ENCODE peak calls at places on chromosomes 7 and 10, in six cellular contexts. One of them, this sample, is unnamed.

GRCh38 chr7:45924283-45924682 is 3.2 kb upstream of the IGFBP3 start:
- DNase-seq in T-helper 1 cell: no peak
- DNase-seq in NCI-H2029: no peak
- DNase-seq in GM04504: peak
- DNase-seq in activated effector memory CD4-positive, alpha-beta T cell treated with anti-CD3 and anti-CD28 coated beads, Interleukin-2, amount 50 U/mL, for 16 hours: no peak
- DNase-seq in small intestine: no peak
- DNase-seq in this sample: no peak

GRCh38 chr10:69481280-69481679 is 30.0 kb downstream of the TSPAN15 start:
- DNase-seq in T-helper 1 cell: no peak
- DNase-seq in NCI-H2029: no peak
- DNase-seq in GM04504: no peak
- DNase-seq in activated effector memory CD4-positive, alpha-beta T cell treated with anti-CD3 and anti-CD28 coated beads, Interleukin-2, amount 50 U/mL, for 16 hours: no peak
- DNase-seq in small intestine: no peak
- DNase-seq in this sample: no peak

GRCh38 chr10:122559228-122559627 is 1.3 kb upstream of the DMBT1 start:
- DNase-seq in T-helper 1 cell: no peak
- DNase-seq in NCI-H2029: no peak
- DNase-seq in GM04504: no peak
- DNase-seq in activated effector memory CD4-positive, alpha-beta T cell treated with anti-CD3 and anti-CD28 coated beads, Interleukin-2, amount 50 U/mL, for 16 hours: no peak
- DNase-seq in small intestine: no peak
- DNase-seq in this sample: no peak

GRCh38 chr10:91642831-91643692 is 10.2 kb upstream of the PPP1R3C start:
- DNase-seq in T-helper 1 cell: no peak
- DNase-seq in NCI-H2029: no peak
- DNase-seq in GM04504: no peak
- DNase-seq in activated effector memory CD4-positive, alpha-beta T cell treated with anti-CD3 and anti-CD28 coated beads, Interleukin-2, amount 50 U/mL, for 16 hours: no peak
- DNase-seq in small intestine: no peak
- DNase-seq in this sample: no peak

GRCh38 chr7:135834262-135834661 is 85.6 kb upstream of the FAM180A start:
- DNase-seq in T-helper 1 cell: no peak
- DNase-seq in NCI-H2029: no peak
- DNase-seq in GM04504: no peak
- DNase-seq in activated effector memory CD4-positive, alpha-beta T cell treated with anti-CD3 and anti-CD28 coated beads, Interleukin-2, amount 50 U/mL, for 16 hours: no peak
- DNase-seq in small intestine: no peak
- DNase-seq in this sample: no peak

GRCh38 chr7:150367677-150368097 is 935 bp upstream of the REPIN1 start:
- DNase-seq in T-helper 1 cell: no peak
- DNase-seq in NCI-H2029: no peak
- DNase-seq in GM04504: no peak
- DNase-seq in activated effector memory CD4-positive, alpha-beta T cell treated with anti-CD3 and anti-CD28 coated beads, Interleukin-2, amount 50 U/mL, for 16 hours: no peak
- DNase-seq in small intestine: no peak
- DNase-seq in this sample: no peak

GRCh38 chr7:116588641-116589594 is 64.1 kb downstream of the CAV1 start:
- DNase-seq in T-helper 1 cell: peak
- DNase-seq in NCI-H2029: peak
- DNase-seq in GM04504: no peak
- DNase-seq in activated effector memory CD4-positive, alpha-beta T cell treated with anti-CD3 and anti-CD28 coated beads, Interleukin-2, amount 50 U/mL, for 16 hours: no peak
- DNase-seq in small intestine: peak
- DNase-seq in this sample: no peak

GRCh38 chr7:91031757-91032156 is 232.5 kb upstream of the FZD1 start:
- DNase-seq in T-helper 1 cell: no peak
- DNase-seq in NCI-H2029: no peak
- DNase-seq in GM04504: no peak
- DNase-seq in activated effector memory CD4-positive, alpha-beta T cell treated with anti-CD3 and anti-CD28 coated beads, Interleukin-2, amount 50 U/mL, for 16 hours: no peak
- DNase-seq in small intestine: no peak
- DNase-seq in this sample: no peak

GRCh38 chr10:64044098-64044497 is 522.9 kb downstream of the REEP3 start:
- DNase-seq in T-helper 1 cell: no peak
- DNase-seq in NCI-H2029: no peak
- DNase-seq in GM04504: no peak
- DNase-seq in activated effector memory CD4-positive, alpha-beta T cell treated with anti-CD3 and anti-CD28 coated beads, Interleukin-2, amount 50 U/mL, for 16 hours: no peak
- DNase-seq in small intestine: no peak
- DNase-seq in this sample: no peak

GRCh38 chr7:11345621-11346020 is 371.9 kb downstream of the PHF14 start:
- DNase-seq in T-helper 1 cell: no peak
- DNase-seq in NCI-H2029: no peak
- DNase-seq in GM04504: peak
- DNase-seq in activated effector memory CD4-positive, alpha-beta T cell treated with anti-CD3 and anti-CD28 coated beads, Interleukin-2, amount 50 U/mL, for 16 hours: no peak
- DNase-seq in small intestine: no peak
- DNase-seq in this sample: no peak

GRCh38 chr10:119724630-119725549 is 960 bp upstream of the INPP5F start:
- DNase-seq in T-helper 1 cell: no peak
- DNase-seq in NCI-H2029: peak
- DNase-seq in GM04504: no peak
- DNase-seq in activated effector memory CD4-positive, alpha-beta T cell treated with anti-CD3 and anti-CD28 coated beads, Interleukin-2, amount 50 U/mL, for 16 hours: no peak
- DNase-seq in small intestine: peak
- DNase-seq in this sample: no peak

GRCh38 chr10:13959443-13960359 is 371.0 kb downstream of the FRMD4A start:
- DNase-seq in T-helper 1 cell: no peak
- DNase-seq in NCI-H2029: no peak
- DNase-seq in GM04504: no peak
- DNase-seq in activated effector memory CD4-positive, alpha-beta T cell treated with anti-CD3 and anti-CD28 coated beads, Interleukin-2, amount 50 U/mL, for 16 hours: no peak
- DNase-seq in small intestine: no peak
- DNase-seq in this sample: no peak

GRCh38 chr10:80964955-80965614 is 427.4 kb downstream of the SH2D4B start:
- DNase-seq in T-helper 1 cell: no peak
- DNase-seq in NCI-H2029: no peak
- DNase-seq in GM04504: no peak
- DNase-seq in activated effector memory CD4-positive, alpha-beta T cell treated with anti-CD3 and anti-CD28 coated beads, Interleukin-2, amount 50 U/mL, for 16 hours: no peak
- DNase-seq in small intestine: no peak
- DNase-seq in this sample: no peak

GRCh38 chr7:139752600-139752999 is 25.2 kb downstream of the HIPK2 start:
- DNase-seq in T-helper 1 cell: no peak
- DNase-seq in NCI-H2029: no peak
- DNase-seq in GM04504: no peak
- DNase-seq in activated effector memory CD4-positive, alpha-beta T cell treated with anti-CD3 and anti-CD28 coated beads, Interleukin-2, amount 50 U/mL, for 16 hours: no peak
- DNase-seq in small intestine: no peak
- DNase-seq in this sample: no peak

GRCh38 chr10:21482821-21483220 is 42.7 kb downstream of the SKIDA1 start:
- DNase-seq in T-helper 1 cell: no peak
- DNase-seq in NCI-H2029: no peak
- DNase-seq in GM04504: no peak
- DNase-seq in activated effector memory CD4-positive, alpha-beta T cell treated with anti-CD3 and anti-CD28 coated beads, Interleukin-2, amount 50 U/mL, for 16 hours: no peak
- DNase-seq in small intestine: no peak
- DNase-seq in this sample: no peak

GRCh38 chr10:3162533-3162932 is 10.0 kb downstream of the PITRM1 start:
- DNase-seq in T-helper 1 cell: no peak
- DNase-seq in NCI-H2029: no peak
- DNase-seq in GM04504: no peak
- DNase-seq in activated effector memory CD4-positive, alpha-beta T cell treated with anti-CD3 and anti-CD28 coated beads, Interleukin-2, amount 50 U/mL, for 16 hours: no peak
- DNase-seq in small intestine: no peak
- DNase-seq in this sample: no peak

GRCh38 chr10:4568731-4569130 is 257.3 kb upstream of the AKR1E2 start:
- DNase-seq in T-helper 1 cell: no peak
- DNase-seq in NCI-H2029: no peak
- DNase-seq in GM04504: no peak
- DNase-seq in activated effector memory CD4-positive, alpha-beta T cell treated with anti-CD3 and anti-CD28 coated beads, Interleukin-2, amount 50 U/mL, for 16 hours: no peak
- DNase-seq in small intestine: no peak
- DNase-seq in this sample: no peak

GRCh38 chr7:55162476-55162875 is 143.7 kb downstream of the EGFR start:
- DNase-seq in T-helper 1 cell: no peak
- DNase-seq in NCI-H2029: no peak
- DNase-seq in GM04504: no peak
- DNase-seq in activated effector memory CD4-positive, alpha-beta T cell treated with anti-CD3 and anti-CD28 coated beads, Interleukin-2, amount 50 U/mL, for 16 hours: no peak
- DNase-seq in small intestine: no peak
- DNase-seq in this sample: no peak

GRCh38 chr7:136966825-136967224 is 98.4 kb downstream of the CHRM2 start:
- DNase-seq in T-helper 1 cell: no peak
- DNase-seq in NCI-H2029: no peak
- DNase-seq in GM04504: no peak
- DNase-seq in activated effector memory CD4-positive, alpha-beta T cell treated with anti-CD3 and anti-CD28 coated beads, Interleukin-2, amount 50 U/mL, for 16 hours: no peak
- DNase-seq in small intestine: no peak
- DNase-seq in this sample: no peak

GRCh38 chr10:47008769-47009168 is 97.5 kb downstream of the PTPN20 start:
- DNase-seq in T-helper 1 cell: no peak
- DNase-seq in NCI-H2029: no peak
- DNase-seq in GM04504: no peak
- DNase-seq in activated effector memory CD4-positive, alpha-beta T cell treated with anti-CD3 and anti-CD28 coated beads, Interleukin-2, amount 50 U/mL, for 16 hours: no peak
- DNase-seq in small intestine: no peak
- DNase-seq in this sample: no peak

GRCh38 chr10:79242620-79243152 is 104.6 kb upstream of the PPIF start:
- DNase-seq in T-helper 1 cell: peak
- DNase-seq in NCI-H2029: peak
- DNase-seq in GM04504: peak
- DNase-seq in activated effector memory CD4-positive, alpha-beta T cell treated with anti-CD3 and anti-CD28 coated beads, Interleukin-2, amount 50 U/mL, for 16 hours: peak
- DNase-seq in small intestine: peak
- DNase-seq in this sample: peak

GRCh38 chr10:110165239-110165638 is 42.2 kb upstream of the MXI1 start:
- DNase-seq in T-helper 1 cell: no peak
- DNase-seq in NCI-H2029: no peak
- DNase-seq in GM04504: no peak
- DNase-seq in activated effector memory CD4-positive, alpha-beta T cell treated with anti-CD3 and anti-CD28 coated beads, Interleukin-2, amount 50 U/mL, for 16 hours: no peak
- DNase-seq in small intestine: no peak
- DNase-seq in this sample: no peak

GRCh38 chr10:78924319-78925003 is 144.3 kb upstream of the ZMIZ1 start:
- DNase-seq in T-helper 1 cell: no peak
- DNase-seq in NCI-H2029: no peak
- DNase-seq in GM04504: no peak
- DNase-seq in activated effector memory CD4-positive, alpha-beta T cell treated with anti-CD3 and anti-CD28 coated beads, Interleukin-2, amount 50 U/mL, for 16 hours: no peak
- DNase-seq in small intestine: no peak
- DNase-seq in this sample: no peak

GRCh38 chr7:63925626-63926460 is 72.8 kb upstream of the ZNF722 start:
- DNase-seq in T-helper 1 cell: peak
- DNase-seq in NCI-H2029: no peak
- DNase-seq in GM04504: peak
- DNase-seq in activated effector memory CD4-positive, alpha-beta T cell treated with anti-CD3 and anti-CD28 coated beads, Interleukin-2, amount 50 U/mL, for 16 hours: peak
- DNase-seq in small intestine: peak
- DNase-seq in this sample: peak

GRCh38 chr7:107528461-107528860 is 35.3 kb downstream of the COG5 start:
- DNase-seq in T-helper 1 cell: no peak
- DNase-seq in NCI-H2029: no peak
- DNase-seq in GM04504: peak
- DNase-seq in activated effector memory CD4-positive, alpha-beta T cell treated with anti-CD3 and anti-CD28 coated beads, Interleukin-2, amount 50 U/mL, for 16 hours: no peak
- DNase-seq in small intestine: no peak
- DNase-seq in this sample: no peak

GRCh38 chr10:60197206-60197605 is 192.5 kb downstream of the ANK3 start:
- DNase-seq in T-helper 1 cell: no peak
- DNase-seq in NCI-H2029: no peak
- DNase-seq in GM04504: no peak
- DNase-seq in activated effector memory CD4-positive, alpha-beta T cell treated with anti-CD3 and anti-CD28 coated beads, Interleukin-2, amount 50 U/mL, for 16 hours: no peak
- DNase-seq in small intestine: no peak
- DNase-seq in this sample: no peak

GRCh38 chr7:93910076-93910994 is 4.0 kb downstream of the GNGT1 start:
- DNase-seq in T-helper 1 cell: no peak
- DNase-seq in NCI-H2029: no peak
- DNase-seq in GM04504: no peak
- DNase-seq in activated effector memory CD4-positive, alpha-beta T cell treated with anti-CD3 and anti-CD28 coated beads, Interleukin-2, amount 50 U/mL, for 16 hours: no peak
- DNase-seq in small intestine: no peak
- DNase-seq in this sample: no peak

GRCh38 chr7:44768663-44769361 is 20.2 kb downstream of the ZMIZ2 start:
- DNase-seq in T-helper 1 cell: no peak
- DNase-seq in NCI-H2029: no peak
- DNase-seq in GM04504: no peak
- DNase-seq in activated effector memory CD4-positive, alpha-beta T cell treated with anti-CD3 and anti-CD28 coated beads, Interleukin-2, amount 50 U/mL, for 16 hours: no peak
- DNase-seq in small intestine: no peak
- DNase-seq in this sample: no peak

GRCh38 chr10:69362471-69362954 is 54.2 kb downstream of the TACR2 start:
- DNase-seq in T-helper 1 cell: no peak
- DNase-seq in NCI-H2029: peak
- DNase-seq in GM04504: peak
- DNase-seq in activated effector memory CD4-positive, alpha-beta T cell treated with anti-CD3 and anti-CD28 coated beads, Interleukin-2, amount 50 U/mL, for 16 hours: no peak
- DNase-seq in small intestine: no peak
- DNase-seq in this sample: no peak

GRCh38 chr7:16114633-16115032 is 306.7 kb downstream of the CRPPA start:
- DNase-seq in T-helper 1 cell: no peak
- DNase-seq in NCI-H2029: no peak
- DNase-seq in GM04504: no peak
- DNase-seq in activated effector memory CD4-positive, alpha-beta T cell treated with anti-CD3 and anti-CD28 coated beads, Interleukin-2, amount 50 U/mL, for 16 hours: no peak
- DNase-seq in small intestine: no peak
- DNase-seq in this sample: no peak

GRCh38 chr7:149477494-149478443 is 16.9 kb upstream of the ZNF777 start:
- DNase-seq in T-helper 1 cell: no peak
- DNase-seq in NCI-H2029: no peak
- DNase-seq in GM04504: no peak
- DNase-seq in activated effector memory CD4-positive, alpha-beta T cell treated with anti-CD3 and anti-CD28 coated beads, Interleukin-2, amount 50 U/mL, for 16 hours: no peak
- DNase-seq in small intestine: no peak
- DNase-seq in this sample: no peak

GRCh38 chr7:127347567-127348246 is 44.8 kb downstream of the ZNF800 start:
- DNase-seq in T-helper 1 cell: peak
- DNase-seq in NCI-H2029: peak
- DNase-seq in GM04504: peak
- DNase-seq in activated effector memory CD4-positive, alpha-beta T cell treated with anti-CD3 and anti-CD28 coated beads, Interleukin-2, amount 50 U/mL, for 16 hours: peak
- DNase-seq in small intestine: peak
- DNase-seq in this sample: peak

GRCh38 chr7:44565097-44565794 is 8.5 kb downstream of the DDX56 start:
- DNase-seq in T-helper 1 cell: peak
- DNase-seq in NCI-H2029: peak
- DNase-seq in GM04504: peak
- DNase-seq in activated effector memory CD4-positive, alpha-beta T cell treated with anti-CD3 and anti-CD28 coated beads, Interleukin-2, amount 50 U/mL, for 16 hours: peak
- DNase-seq in small intestine: peak
- DNase-seq in this sample: peak

GRCh38 chr7:116836911-116837310 is 25.5 kb upstream of the CAPZA2 start:
- DNase-seq in T-helper 1 cell: no peak
- DNase-seq in NCI-H2029: no peak
- DNase-seq in GM04504: no peak
- DNase-seq in activated effector memory CD4-positive, alpha-beta T cell treated with anti-CD3 and anti-CD28 coated beads, Interleukin-2, amount 50 U/mL, for 16 hours: no peak
- DNase-seq in small intestine: peak
- DNase-seq in this sample: no peak

GRCh38 chr10:50508315-50509051 is 115.3 kb downstream of the SGMS1 start:
- DNase-seq in T-helper 1 cell: peak
- DNase-seq in NCI-H2029: no peak
- DNase-seq in GM04504: no peak
- DNase-seq in activated effector memory CD4-positive, alpha-beta T cell treated with anti-CD3 and anti-CD28 coated beads, Interleukin-2, amount 50 U/mL, for 16 hours: peak
- DNase-seq in small intestine: peak
- DNase-seq in this sample: no peak

GRCh38 chr10:66941491-66941890 is 15.7 kb downstream of the LRRTM3 start:
- DNase-seq in T-helper 1 cell: no peak
- DNase-seq in NCI-H2029: no peak
- DNase-seq in GM04504: no peak
- DNase-seq in activated effector memory CD4-positive, alpha-beta T cell treated with anti-CD3 and anti-CD28 coated beads, Interleukin-2, amount 50 U/mL, for 16 hours: no peak
- DNase-seq in small intestine: no peak
- DNase-seq in this sample: peak

GRCh38 chr7:12403287-12404181 is at the start of gene VWDE:
- DNase-seq in T-helper 1 cell: peak
- DNase-seq in NCI-H2029: peak
- DNase-seq in GM04504: no peak
- DNase-seq in activated effector memory CD4-positive, alpha-beta T cell treated with anti-CD3 and anti-CD28 coated beads, Interleukin-2, amount 50 U/mL, for 16 hours: peak
- DNase-seq in small intestine: peak
- DNase-seq in this sample: peak

GRCh38 chr10:4473977-4474376 is 352.0 kb upstream of the AKR1E2 start:
- DNase-seq in T-helper 1 cell: no peak
- DNase-seq in NCI-H2029: no peak
- DNase-seq in GM04504: no peak
- DNase-seq in activated effector memory CD4-positive, alpha-beta T cell treated with anti-CD3 and anti-CD28 coated beads, Interleukin-2, amount 50 U/mL, for 16 hours: no peak
- DNase-seq in small intestine: no peak
- DNase-seq in this sample: no peak

GRCh38 chr10:102347236-102347828 is 48.2 kb upstream of the NFKB2 start:
- DNase-seq in T-helper 1 cell: no peak
- DNase-seq in NCI-H2029: no peak
- DNase-seq in GM04504: no peak
- DNase-seq in activated effector memory CD4-positive, alpha-beta T cell treated with anti-CD3 and anti-CD28 coated beads, Interleukin-2, amount 50 U/mL, for 16 hours: no peak
- DNase-seq in small intestine: peak
- DNase-seq in this sample: no peak

GRCh38 chr10:131977323-131978096 is 4.2 kb downstream of the BNIP3 start:
- DNase-seq in T-helper 1 cell: no peak
- DNase-seq in NCI-H2029: no peak
- DNase-seq in GM04504: no peak
- DNase-seq in activated effector memory CD4-positive, alpha-beta T cell treated with anti-CD3 and anti-CD28 coated beads, Interleukin-2, amount 50 U/mL, for 16 hours: no peak
- DNase-seq in small intestine: no peak
- DNase-seq in this sample: no peak

This sample was measured in left lung.